ENCODE peak calls at places on chromosomes 3 and 15, in nine cellular contexts. D is tibial nerve, K is K562, Z is SK-N-SH, J is A549, I is sigmoid colon, R is stomach, O is HepG2, A is GM12878. N is an unnamed sample.

GRCh38 chr15:59283717-59284336 is 77.2 kb downstream of the LDHAL6B start:
- DNase-seq in K (no peak), R (peak), Z (no peak), I (no peak), A (no peak), O (peak), D (no peak), J (peak), N (no peak)

GRCh38 chr3:23691343-23691895 is 114.3 kb upstream of the UBE2E1 start:
- DNase-seq in O (no peak), I (no peak), K (no peak), J (no peak), D (no peak), Z (no peak), R (no peak), A (no peak), N (no peak)

GRCh38 chr3:147410518-147411234 is 1.5 kb downstream of the ZIC1 start:
- DNase-seq in I (no peak), A (no peak), R (no peak), Z (no peak), O (no peak), J (no peak), K (no peak), D (no peak), N (no peak)

GRCh38 chr3:106714400-106714799 is 662.8 kb upstream of the CCDC54 start:
- DNase-seq in O (no peak), A (no peak), Z (no peak), K (no peak), J (no peak), D (no peak), I (no peak), R (no peak), N (no peak)

GRCh38 chr3:58353722-58354553 is 21.2 kb downstream of the PXK start:
- DNase-seq in R (no peak), O (no peak), I (no peak), D (no peak), J (no peak), Z (no peak), K (no peak), A (no peak), N (no peak)

GRCh38 chr3:13663781-13664535 is 115.0 kb downstream of the FBLN2 start:
- DNase-seq in O (no peak), I (no peak), R (no peak), Z (no peak), K (no peak), J (no peak), A (no peak), D (no peak), N (no peak)

GRCh38 chr15:64841258-64842098 is at the start of gene PLEKHO2:
- DNase-seq in I (peak), A (peak), D (peak), K (peak), O (peak), J (peak), Z (peak), R (peak), N (peak)

GRCh38 chr3:27681249-27681748 is 40.8 kb downstream of the EOMES start:
- DNase-seq in I (no peak), O (peak), J (peak), R (no peak), K (peak), D (no peak), A (peak), Z (peak), N (no peak)

GRCh38 chr3:157542711-157543485 is 39.7 kb upstream of the VEPH1 start:
- DNase-seq in I (peak), Z (peak), A (no peak), O (no peak), R (peak), K (no peak), J (peak), D (peak), N (no peak)

GRCh38 chr15:83323296-83323711 is 38.8 kb upstream of the BNC1 start:
- DNase-seq in A (no peak), I (no peak), J (peak), Z (peak), O (no peak), R (no peak), K (no peak), D (no peak), N (no peak)
- TF ChIP-seq EP300 in A (no peak), I (no peak), J (no peak), Z (no peak), O (no peak), R (no peak), K (no peak), D (no peak), N (no peak)

GRCh38 chr3:53198996-53199395 is 38.0 kb downstream of the PRKCD start:
- DNase-seq in Z (no peak), D (no peak), I (no peak), R (no peak), A (no peak), O (no peak), J (no peak), K (no peak), N (no peak)
- TF ChIP-seq EP300 in Z (no peak), D (no peak), I (no peak), R (no peak), A (no peak), O (no peak), J (no peak), K (no peak), N (no peak)

GRCh38 chr3:130759692-130760338 is 13.2 kb upstream of the PIK3R4 start:
- DNase-seq in J (peak), A (no peak), D (no peak), K (peak), Z (peak), I (no peak), R (peak), O (peak), N (peak)
- TF ChIP-seq EP300 in J (no peak), A (no peak), D (no peak), K (peak), Z (no peak), I (no peak), R (no peak), O (no peak), N (no peak)

GRCh38 chr3:98823791-98824190 is 60.7 kb downstream of the ST3GAL6 start:
- DNase-seq in D (no peak), R (no peak), A (no peak), J (no peak), I (no peak), K (no peak), O (no peak), Z (no peak), N (no peak)
- TF ChIP-seq EP300 in D (no peak), R (no peak), A (no peak), J (no peak), I (no peak), K (no peak), O (no peak), Z (no peak), N (no peak)

GRCh38 chr15:22961661-22962221 is 18.4 kb downstream of the CYFIP1 start:
- DNase-seq in O (no peak), I (peak), Z (no peak), K (no peak), A (no peak), R (no peak), D (no peak), J (no peak), N (no peak)

GRCh38 chr15:22959451-22960101 is 20.6 kb downstream of the CYFIP1 start:
- DNase-seq in R (no peak), I (peak), A (no peak), Z (no peak), K (no peak), O (no peak), D (no peak), J (no peak), N (no peak)

GRCh38 chr15:22960126-22960525 is 20.0 kb downstream of the CYFIP1 start:
- DNase-seq in D (no peak), I (peak), K (no peak), O (no peak), A (no peak), R (no peak), Z (no peak), J (no peak), N (no peak)

GRCh38 chr15:22958487-22959280 is 21.5 kb downstream of the CYFIP1 start:
- DNase-seq in Z (no peak), A (no peak), R (no peak), D (no peak), I (peak), O (no peak), K (no peak), J (no peak), N (no peak)

GRCh38 chr15:22960587-22960986 is 19.6 kb downstream of the CYFIP1 start:
- DNase-seq in O (no peak), K (no peak), A (no peak), I (peak), J (no peak), D (no peak), Z (no peak), R (no peak), N (no peak)
- TF ChIP-seq EP300 in O (no peak), K (no peak), A (no peak), I (no peak), J (no peak), D (no peak), Z (no peak), R (no peak), N (no peak)

DNA sequence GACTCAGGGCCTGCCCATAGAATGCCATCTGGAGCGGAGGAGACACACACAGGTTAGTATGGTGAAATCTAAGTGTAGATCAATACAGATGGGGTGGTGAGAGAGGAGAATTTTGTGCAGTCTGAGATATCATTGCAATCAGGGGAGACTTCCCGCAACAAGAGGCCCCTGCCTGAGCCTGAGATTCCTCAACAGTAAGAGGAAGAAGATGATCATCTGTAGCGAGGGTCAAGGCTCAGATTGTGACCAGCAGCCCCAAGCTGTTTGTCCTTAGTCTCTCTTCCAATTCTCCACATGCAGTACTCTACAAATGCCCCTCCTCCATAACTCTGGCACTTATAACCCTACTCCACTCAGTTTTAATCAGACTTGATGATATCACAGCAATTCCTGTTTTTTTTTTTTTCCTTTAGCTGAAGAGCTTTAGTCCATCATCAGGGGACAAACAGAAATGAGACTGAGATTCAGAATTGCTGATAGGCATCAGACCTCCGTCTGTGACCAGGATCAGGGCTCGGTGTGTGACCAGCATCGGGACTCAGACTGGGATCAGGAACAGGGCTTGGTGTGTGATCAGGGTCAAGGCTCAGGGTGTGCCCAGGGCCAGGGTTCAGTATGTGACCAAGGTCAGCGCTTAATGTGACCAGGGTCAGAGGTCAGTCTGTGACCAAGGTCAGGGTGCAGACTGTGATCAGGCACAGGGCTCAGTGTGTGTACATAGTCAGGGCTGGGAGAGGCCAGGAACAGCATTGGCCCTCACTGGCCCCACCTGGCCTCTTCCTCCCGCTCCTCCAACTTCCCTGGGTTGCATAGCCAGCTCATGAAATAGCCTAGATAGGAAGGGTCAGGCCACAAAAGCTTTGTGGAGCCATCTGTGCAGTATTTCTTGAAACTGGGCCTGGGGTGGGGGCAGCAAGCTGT is 14.1 kb downstream of the LOXL1 start:
- DNase-seq in I (peak), D (no peak), J (no peak), O (no peak), K (no peak), Z (peak), R (no peak), A (no peak), N (no peak)
- TF ChIP-seq EP300 in I (no peak), D (no peak), J (no peak), O (no peak), K (no peak), Z (peak), R (no peak), A (no peak), N (no peak)

N was measured in ovary.